ENCODE peak calls at places on chromosomes 2 and 18, in five cellular contexts. Q, B, I, M and U are unnamed samples.
A peak's percentile ranks its signal among the peaks of the same experiment; 100 is the strongest.

GRCh38 chr18:79861687-79862086 is 63.9 kb downstream of the KCNG2 start:
- DNase-seq in Q (no peak), B (no peak), I (no peak), M (no peak), U (no peak)

GRCh38 chr2:147763861-147764260 is 81.0 kb upstream of the ACVR2A start:
- DNase-seq in Q (no peak), B (no peak), I (no peak), M (no peak), U (no peak)

GRCh38 chr2:28610583-28611201 is 114.8 kb downstream of the PLB1 start:
- DNase-seq in Q (no peak), B (no peak), I (no peak), M (peak; percentile 77), U (peak; percentile 95)

GRCh38 chr2:64478502-64479230 is 24.7 kb downstream of the LGALSL start:
- DNase-seq in Q (no peak), B (no peak), I (no peak), M (peak; percentile 68), U (no peak)

GRCh38 chr2:101540518-101540917 is 65.6 kb upstream of the RFX8 start:
- DNase-seq in Q (no peak), B (no peak), I (no peak), M (no peak), U (no peak)

GRCh38 chr2:36696533-36696932 is at the start of gene VIT:
- DNase-seq in Q (no peak), B (no peak), I (no peak), M (no peak), U (no peak)

GRCh38 chr2:12430036-12430795 is 286.5 kb upstream of the TRIB2 start:
- DNase-seq in Q (no peak), B (no peak), I (no peak), M (no peak), U (no peak)

GRCh38 chr18:48889115-48889941 is 61.4 kb downstream of the SMAD7 start:
- DNase-seq in Q (no peak), B (no peak), I (peak; percentile 39), M (no peak), U (no peak)

GRCh38 chr2:69306897-69307695 is 79.9 kb downstream of the GFPT1 start:
- DNase-seq in Q (peak; percentile 59), B (peak; percentile 62), I (peak; percentile 83), M (peak; percentile 89), U (peak; percentile 88)

GRCh38 chr2:46831037-46831868 is 84.4 kb downstream of the MCFD2 start:
- DNase-seq in Q (no peak), B (no peak), I (no peak), M (no peak), U (no peak)

GRCh38 chr18:58691256-58691655 is 20.0 kb downstream of the MALT1 start:
- DNase-seq in Q (no peak), B (no peak), I (no peak), M (no peak), U (no peak)

GRCh38 chr2:46306988-46307655 is 9.9 kb downstream of the EPAS1 start:
- DNase-seq in Q (no peak), B (peak; percentile 73), I (no peak), M (no peak), U (no peak)

GRCh38 chr2:224363281-224363680 is 38.6 kb downstream of the FAM124B start:
- DNase-seq in Q (no peak), B (no peak), I (no peak), M (no peak), U (peak; percentile 13)
- TF ChIP-seq CTCF in Q (peak; percentile 19), B (no peak), I (no peak), M (no peak), U (no peak)

GRCh38 chr2:31729442-31730092 is 148.8 kb upstream of the SRD5A2 start:
- DNase-seq in Q (peak; percentile 43), B (no peak), I (no peak), M (no peak), U (peak; percentile 13)
- TF ChIP-seq CTCF in Q (peak; percentile 78), B (no peak), I (peak; percentile 47), M (no peak), U (peak; percentile 72)

GRCh38 chr2:110853516-110853915 is 121.1 kb downstream of the ACOXL start:
- DNase-seq in Q (peak; percentile 67), B (peak; percentile 60), I (peak; percentile 43), M (peak; percentile 83), U (peak; percentile 38)
- TF ChIP-seq CTCF in Q (peak; percentile 91), B (peak; percentile 47), I (peak; percentile 62), M (peak; percentile 76), U (peak; percentile 53)

DNA sequence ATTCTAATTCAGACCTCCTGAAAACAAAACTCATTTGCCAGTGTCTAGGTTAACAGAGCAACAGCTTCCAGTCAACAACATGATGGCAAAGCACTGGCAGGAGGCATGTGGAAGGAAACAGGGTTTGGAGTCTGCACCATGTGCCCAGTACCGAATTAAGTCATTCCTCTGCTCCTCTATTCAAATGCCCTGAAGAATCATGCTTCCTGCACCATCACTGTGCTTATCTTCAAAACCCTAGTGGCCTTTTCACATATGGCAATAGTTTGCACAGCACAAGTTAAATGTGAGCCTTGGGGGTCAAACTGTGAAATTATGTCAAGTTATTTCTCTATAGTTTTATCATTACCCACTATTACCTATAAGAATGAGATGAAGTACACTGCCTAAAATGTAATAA is 75.4 kb upstream of the GRB14 start:
- DNase-seq in Q (no peak), B (no peak), I (no peak), M (no peak), U (peak; percentile 67)
- TF ChIP-seq CTCF in Q (no peak), B (peak; percentile 29), I (peak; percentile 30), M (no peak), U (peak; percentile 8)

GRCh38 chr2:61664190-61664589 is 126.0 kb upstream of the XPO1 start:
- DNase-seq in Q (no peak), B (no peak), I (no peak), M (no peak), U (no peak)

GRCh38 chr2:61662990-61663389 is 124.8 kb upstream of the XPO1 start:
- DNase-seq in Q (no peak), B (no peak), I (no peak), M (peak; percentile 27), U (no peak)

GRCh38 chr2:61658841-61659780 is 121.0 kb upstream of the XPO1 start:
- DNase-seq in Q (peak; percentile 80), B (no peak), I (no peak), M (no peak), U (peak; percentile 81)

DNA sequence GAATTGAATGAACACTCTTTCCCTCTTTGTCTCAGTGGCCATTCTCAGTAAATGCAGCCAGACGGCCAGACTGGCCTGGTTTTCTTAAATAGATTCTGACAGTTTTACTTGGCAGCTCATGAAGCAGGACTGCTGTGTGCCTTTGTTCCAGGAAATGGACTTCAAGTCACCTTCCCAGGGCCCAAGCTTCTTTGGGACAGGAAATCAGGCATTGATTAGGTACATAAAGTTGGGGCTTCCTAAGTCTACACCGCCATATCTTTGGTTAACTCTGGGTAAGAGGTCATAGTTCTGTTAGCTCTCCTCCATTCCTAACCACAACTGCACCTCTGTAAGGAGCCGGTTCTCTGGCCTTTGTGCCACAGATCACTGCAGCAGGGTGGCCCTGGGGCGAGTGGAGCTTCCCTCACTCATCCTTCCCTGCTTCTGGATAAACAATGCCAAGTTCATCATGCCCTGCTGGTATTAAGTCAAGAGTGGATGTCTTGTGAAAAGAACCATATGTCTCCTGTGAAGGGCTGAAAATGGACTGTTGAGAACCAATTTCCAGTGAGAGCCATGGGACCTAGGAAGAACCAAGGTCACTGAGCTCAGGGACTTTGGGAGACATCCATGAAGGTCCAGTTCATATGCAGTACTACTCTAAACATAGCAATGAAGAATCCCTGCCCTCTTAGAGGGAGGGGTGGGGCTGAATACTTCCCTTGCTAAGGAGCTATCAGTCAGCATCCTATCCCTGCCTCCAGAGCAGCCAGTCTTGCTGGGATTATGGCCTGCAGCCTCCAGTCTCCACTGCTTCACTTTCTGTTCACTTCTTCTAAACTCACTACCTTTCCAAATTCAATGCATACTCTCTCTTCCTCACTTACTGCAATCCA is 122.6 kb upstream of the XPO1 start:
- DNase-seq in Q (no peak), B (no peak), I (no peak), M (no peak), U (no peak)
- TF ChIP-seq CTCF in Q (no peak), B (no peak), I (no peak), M (no peak), U (no peak)